ENCODE peak calls at places on chromosomes 1 and 21, in nine cellular contexts. One of them, this sample, is unnamed.

GRCh38 chr1:120133228-120133927 is 42.9 kb downstream of the SEC22B start:
- DNase-seq in lower lobe of right lung: no peak
- DNase-seq in stimulated activated CD4-positive, alpha-beta T cell treated with anti-CD3 and anti-CD28 coated beads, Interleukin-4, amount 100 ng/mL, for 1 hour: no peak
- DNase-seq in activated T-cell treated with anti-CD3 and anti-CD28 coated beads, Interleukin-2, amount 50 U/mL, for 4 hours: no peak
- DNase-seq in pancreas: no peak
- DNase-seq in NCI-H774: no peak
- DNase-seq in activated CD4-positive, alpha-beta T cell treated with anti-CD3 and anti-CD28 coated beads, Interleukin-2, amount 50 U/mL, for 4 hours: no peak
- DNase-seq in activated CD4-positive, CD25-positive, alpha-beta regulatory T cell treated with anti-CD3 and anti-CD28 coated beads, Interleukin-2, amount 50 U/mL, for 72 hours: no peak
- DNase-seq in M059J: no peak
- DNase-seq in this sample: no peak

GRCh38 chr1:206589206-206589605 is 23.1 kb downstream of the EIF2D start:
- DNase-seq in activated CD4-positive, alpha-beta T cell treated with anti-CD3 and anti-CD28 coated beads, Interleukin-2, amount 50 U/mL, for 4 hours: no peak
- DNase-seq in stimulated activated CD4-positive, alpha-beta T cell treated with anti-CD3 and anti-CD28 coated beads, Interleukin-4, amount 100 ng/mL, for 1 hour: no peak
- DNase-seq in M059J: peak
- DNase-seq in pancreas: no peak
- DNase-seq in NCI-H774: no peak
- DNase-seq in activated T-cell treated with anti-CD3 and anti-CD28 coated beads, Interleukin-2, amount 50 U/mL, for 4 hours: no peak
- DNase-seq in activated CD4-positive, CD25-positive, alpha-beta regulatory T cell treated with anti-CD3 and anti-CD28 coated beads, Interleukin-2, amount 50 U/mL, for 72 hours: no peak
- DNase-seq in lower lobe of right lung: no peak
- DNase-seq in this sample: no peak

GRCh38 chr1:1748686-1749321 is 24.6 kb upstream of the CDK11A start:
- DNase-seq in pancreas: no peak
- DNase-seq in M059J: no peak
- DNase-seq in activated T-cell treated with anti-CD3 and anti-CD28 coated beads, Interleukin-2, amount 50 U/mL, for 4 hours: no peak
- DNase-seq in lower lobe of right lung: no peak
- DNase-seq in NCI-H774: no peak
- DNase-seq in stimulated activated CD4-positive, alpha-beta T cell treated with anti-CD3 and anti-CD28 coated beads, Interleukin-4, amount 100 ng/mL, for 1 hour: no peak
- DNase-seq in activated CD4-positive, alpha-beta T cell treated with anti-CD3 and anti-CD28 coated beads, Interleukin-2, amount 50 U/mL, for 4 hours: no peak
- DNase-seq in activated CD4-positive, CD25-positive, alpha-beta regulatory T cell treated with anti-CD3 and anti-CD28 coated beads, Interleukin-2, amount 50 U/mL, for 72 hours: no peak
- DNase-seq in this sample: no peak

GRCh38 chr1:229436178-229436577 is 2.3 kb upstream of the ACTA1 start:
- DNase-seq in M059J: no peak
- DNase-seq in stimulated activated CD4-positive, alpha-beta T cell treated with anti-CD3 and anti-CD28 coated beads, Interleukin-4, amount 100 ng/mL, for 1 hour: no peak
- DNase-seq in activated CD4-positive, CD25-positive, alpha-beta regulatory T cell treated with anti-CD3 and anti-CD28 coated beads, Interleukin-2, amount 50 U/mL, for 72 hours: no peak
- DNase-seq in activated T-cell treated with anti-CD3 and anti-CD28 coated beads, Interleukin-2, amount 50 U/mL, for 4 hours: no peak
- DNase-seq in lower lobe of right lung: no peak
- DNase-seq in pancreas: no peak
- DNase-seq in NCI-H774: no peak
- DNase-seq in activated CD4-positive, alpha-beta T cell treated with anti-CD3 and anti-CD28 coated beads, Interleukin-2, amount 50 U/mL, for 4 hours: no peak
- DNase-seq in this sample: no peak

GRCh38 chr1:109617291-109617801 is 2.1 kb downstream of the GNAT2 start:
- DNase-seq in lower lobe of right lung: no peak
- DNase-seq in pancreas: no peak
- DNase-seq in stimulated activated CD4-positive, alpha-beta T cell treated with anti-CD3 and anti-CD28 coated beads, Interleukin-4, amount 100 ng/mL, for 1 hour: no peak
- DNase-seq in activated T-cell treated with anti-CD3 and anti-CD28 coated beads, Interleukin-2, amount 50 U/mL, for 4 hours: no peak
- DNase-seq in NCI-H774: no peak
- DNase-seq in M059J: peak
- DNase-seq in activated CD4-positive, CD25-positive, alpha-beta regulatory T cell treated with anti-CD3 and anti-CD28 coated beads, Interleukin-2, amount 50 U/mL, for 72 hours: no peak
- DNase-seq in activated CD4-positive, alpha-beta T cell treated with anti-CD3 and anti-CD28 coated beads, Interleukin-2, amount 50 U/mL, for 4 hours: no peak
- DNase-seq in this sample: no peak

GRCh38 chr21:42524341-42525227 is 10.9 kb downstream of the SLC37A1 start:
- DNase-seq in NCI-H774: peak
- DNase-seq in stimulated activated CD4-positive, alpha-beta T cell treated with anti-CD3 and anti-CD28 coated beads, Interleukin-4, amount 100 ng/mL, for 1 hour: peak
- DNase-seq in activated CD4-positive, CD25-positive, alpha-beta regulatory T cell treated with anti-CD3 and anti-CD28 coated beads, Interleukin-2, amount 50 U/mL, for 72 hours: no peak
- DNase-seq in activated CD4-positive, alpha-beta T cell treated with anti-CD3 and anti-CD28 coated beads, Interleukin-2, amount 50 U/mL, for 4 hours: no peak
- DNase-seq in pancreas: no peak
- DNase-seq in activated T-cell treated with anti-CD3 and anti-CD28 coated beads, Interleukin-2, amount 50 U/mL, for 4 hours: peak
- DNase-seq in M059J: peak
- DNase-seq in lower lobe of right lung: peak
- DNase-seq in this sample: no peak

GRCh38 chr1:14915356-14916054 is 238.0 kb upstream of the TMEM51 start:
- DNase-seq in activated CD4-positive, alpha-beta T cell treated with anti-CD3 and anti-CD28 coated beads, Interleukin-2, amount 50 U/mL, for 4 hours: no peak
- DNase-seq in lower lobe of right lung: no peak
- DNase-seq in stimulated activated CD4-positive, alpha-beta T cell treated with anti-CD3 and anti-CD28 coated beads, Interleukin-4, amount 100 ng/mL, for 1 hour: peak
- DNase-seq in NCI-H774: no peak
- DNase-seq in activated CD4-positive, CD25-positive, alpha-beta regulatory T cell treated with anti-CD3 and anti-CD28 coated beads, Interleukin-2, amount 50 U/mL, for 72 hours: peak
- DNase-seq in pancreas: no peak
- DNase-seq in activated T-cell treated with anti-CD3 and anti-CD28 coated beads, Interleukin-2, amount 50 U/mL, for 4 hours: peak
- DNase-seq in M059J: peak
- DNase-seq in this sample: no peak

GRCh38 chr21:20570824-20571232 is 427.4 kb upstream of the NCAM2 start:
- DNase-seq in activated CD4-positive, CD25-positive, alpha-beta regulatory T cell treated with anti-CD3 and anti-CD28 coated beads, Interleukin-2, amount 50 U/mL, for 72 hours: no peak
- DNase-seq in activated CD4-positive, alpha-beta T cell treated with anti-CD3 and anti-CD28 coated beads, Interleukin-2, amount 50 U/mL, for 4 hours: no peak
- DNase-seq in lower lobe of right lung: no peak
- DNase-seq in M059J: no peak
- DNase-seq in activated T-cell treated with anti-CD3 and anti-CD28 coated beads, Interleukin-2, amount 50 U/mL, for 4 hours: no peak
- DNase-seq in pancreas: no peak
- DNase-seq in NCI-H774: no peak
- DNase-seq in stimulated activated CD4-positive, alpha-beta T cell treated with anti-CD3 and anti-CD28 coated beads, Interleukin-4, amount 100 ng/mL, for 1 hour: no peak
- DNase-seq in this sample: no peak

GRCh38 chr1:32619701-32620485 is 30.5 kb downstream of the ZBTB8OS start:
- DNase-seq in stimulated activated CD4-positive, alpha-beta T cell treated with anti-CD3 and anti-CD28 coated beads, Interleukin-4, amount 100 ng/mL, for 1 hour: no peak
- DNase-seq in pancreas: no peak
- DNase-seq in activated CD4-positive, CD25-positive, alpha-beta regulatory T cell treated with anti-CD3 and anti-CD28 coated beads, Interleukin-2, amount 50 U/mL, for 72 hours: no peak
- DNase-seq in M059J: no peak
- DNase-seq in activated T-cell treated with anti-CD3 and anti-CD28 coated beads, Interleukin-2, amount 50 U/mL, for 4 hours: no peak
- DNase-seq in lower lobe of right lung: no peak
- DNase-seq in activated CD4-positive, alpha-beta T cell treated with anti-CD3 and anti-CD28 coated beads, Interleukin-2, amount 50 U/mL, for 4 hours: no peak
- DNase-seq in NCI-H774: no peak
- DNase-seq in this sample: no peak